ENCODE peak calls at places on chromosome 19, in five cellular contexts. I is neural progenitor cell, Y is suprapubic skin, Q is GM23338, N is IMR-90. A is an unnamed sample. For H3K4me1, the result is how much of the 10 kb centered on the place peaks cover.

GRCh38 chr19:1041835-1042685 is 2.2 kb downstream of the ABCA7 start:
- DNase-seq in N (no peak), Q (no peak), Y (peak), I (no peak), A (peak)

GRCh38 chr19:3863648-3864047 is 5.2 kb downstream of the ZFR2 start:
- DNase-seq in Y (no peak), Q (no peak), N (no peak), I (no peak), A (no peak)

GRCh38 chr19:46015961-46016425 is 6.9 kb downstream of the PGLYRP1 start:
- DNase-seq in Y (no peak), N (no peak), I (peak), Q (peak), A (no peak)

GRCh38 chr19:2048959-2049740 is 1.9 kb downstream of the MKNK2 start:
- DNase-seq in I (peak), Y (peak), Q (no peak), N (no peak), A (no peak)

GRCh38 chr19:3743486-3743885 is 18.0 kb downstream of the APBA3 start:
- DNase-seq in N (no peak), Y (no peak), I (no peak), Q (peak), A (no peak)

GRCh38 chr19:51460164-51460992 is 2.1 kb upstream of the SIGLEC8 start:
- DNase-seq in Y (no peak), Q (peak), I (peak), N (peak), A (no peak)

GRCh38 chr19:45607071-45608029 is 5.3 kb upstream of the GPR4 start:
- DNase-seq in Q (peak), Y (peak), N (peak), I (peak), A (no peak)

GRCh38 chr19:28494466-28494865 is 718.5 kb downstream of the UQCRFS1 start:
- DNase-seq in I (peak), Y (no peak), N (no peak), Q (peak), A (no peak)

GRCh38 chr19:40530091-40530901 is 46.4 kb upstream of the SHKBP1 start:
- DNase-seq in Q (peak), N (no peak), I (peak), Y (no peak), A (no peak)

GRCh38 chr19:44643605-44644390 is at the start of gene PVR:
- DNase-seq in Y (peak), Q (peak), I (peak), N (peak), A (peak)

GRCh38 chr19:2613507-2614295 is 88.8 kb downstream of the GNG7 start:
- DNase-seq in N (peak), Y (no peak), I (peak), Q (peak), A (no peak)

GRCh38 chr19:45340899-45341453 is 426 bp downstream of the KLC3 start:
- DNase-seq in Q (peak), I (peak), Y (no peak), N (peak), A (no peak)

GRCh38 chr19:2618611-2619010 is 83.9 kb downstream of the GNG7 start:
- DNase-seq in Y (no peak), N (peak), I (no peak), Q (no peak), A (peak)

GRCh38 chr19:48618916-48619691 is at the start of the genes RPL18 and SPHK2:
- DNase-seq in Q (peak), N (peak), Y (peak), I (peak), A (peak)

GRCh38 chr19:48617146-48617937 is 1.6 kb downstream of the RPL18 start:
- DNase-seq in Y (no peak), N (no peak), Q (no peak), I (no peak), A (no peak)

GRCh38 chr19:48616491-48617056 is 1.7 kb upstream of the FAM83E start:
- DNase-seq in I (no peak), N (no peak), Y (no peak), Q (no peak), A (no peak)

GRCh38 chr19:48618278-48618915 is 581 bp downstream of the RPL18 start:
- DNase-seq in Y (no peak), I (no peak), N (no peak), Q (no peak), A (no peak)

GRCh38 chr19:48619692-48620565 is 623 bp downstream of the SPHK2 start:
- DNase-seq in N (no peak), Q (no peak), I (no peak), Y (no peak), A (no peak)
- TF ChIP-seq CTCF in N (peak), Q (no peak), I (no peak), Y (no peak), A (no peak)

GRCh38 chr19:30272554-30272953 is 99.6 kb upstream of the ZNF536 start:
- DNase-seq in Y (no peak), N (no peak), Q (no peak), I (no peak), A (no peak)
- H3K4me1 ChIP-seq in Y (under half), N (under half), Q (under half), I (under half), A (under half)

GRCh38 chr19:49690656-49691242 is at the start of gene CPT1C:
- DNase-seq in Y (peak), N (peak), I (peak), Q (peak), A (peak)

GRCh38 chr19:49690073-49690655 is 752 bp upstream of the CPT1C start:
- DNase-seq in Y (no peak), Q (peak), N (no peak), I (peak), A (no peak)

GRCh38 chr19:49691243-49692101 is 556 bp downstream of the CPT1C start:
- DNase-seq in Q (peak), N (peak), I (peak), Y (no peak), A (no peak)

GRCh38 chr19:49689133-49690072 is at the start of gene ADM5:
- DNase-seq in Q (peak), Y (no peak), I (peak), N (no peak), A (no peak)

DNA sequence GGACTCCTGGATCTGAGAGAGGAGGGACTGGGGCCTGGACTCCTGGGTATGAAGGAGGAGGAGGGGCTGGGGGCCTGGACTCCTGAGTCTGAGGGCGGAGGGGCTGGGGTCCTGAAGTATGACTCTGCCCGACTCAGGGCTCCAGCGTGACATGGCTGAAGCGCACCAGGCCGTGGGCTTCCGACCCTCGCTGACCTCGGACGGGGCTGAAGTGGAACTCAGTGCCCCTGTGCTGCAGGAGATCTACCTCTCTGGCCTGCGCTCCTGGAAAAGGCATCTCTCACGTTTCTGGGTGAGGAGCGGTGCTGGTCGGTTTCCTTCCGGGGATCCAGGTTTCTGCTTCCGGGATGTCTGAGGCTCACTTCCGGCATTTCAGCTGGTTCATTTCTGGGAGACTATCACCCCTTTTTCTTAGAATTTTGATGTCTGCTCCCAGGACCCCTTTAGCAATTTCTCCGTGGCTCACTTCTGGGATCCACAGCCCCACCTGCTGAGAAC is 1.2 kb downstream of the CPT1C start:
- DNase-seq in Y (no peak), I (no peak), N (no peak), Q (no peak), A (no peak)
- H3K27ac ChIP-seq in Y (no peak), I (no peak), N (no peak), Q (no peak), A (no peak)

GRCh38 chr19:49906879-49907564 is 10.3 kb upstream of the IL4I1 start:
- DNase-seq in Y (no peak), Q (no peak), N (no peak), I (no peak), A (no peak)

GRCh38 chr19:49910179-49910578 is 13.5 kb upstream of the IL4I1 start:
- DNase-seq in N (no peak), Y (no peak), Q (no peak), I (no peak), A (no peak)

GRCh38 chr19:49911381-49912145 is 14.9 kb upstream of the IL4I1 start:
- DNase-seq in N (peak), Y (no peak), I (no peak), Q (no peak), A (no peak)

GRCh38 chr19:49907745-49908446 is 11.2 kb upstream of the IL4I1 start:
- DNase-seq in Q (no peak), I (no peak), Y (no peak), N (no peak), A (no peak)

DNA sequence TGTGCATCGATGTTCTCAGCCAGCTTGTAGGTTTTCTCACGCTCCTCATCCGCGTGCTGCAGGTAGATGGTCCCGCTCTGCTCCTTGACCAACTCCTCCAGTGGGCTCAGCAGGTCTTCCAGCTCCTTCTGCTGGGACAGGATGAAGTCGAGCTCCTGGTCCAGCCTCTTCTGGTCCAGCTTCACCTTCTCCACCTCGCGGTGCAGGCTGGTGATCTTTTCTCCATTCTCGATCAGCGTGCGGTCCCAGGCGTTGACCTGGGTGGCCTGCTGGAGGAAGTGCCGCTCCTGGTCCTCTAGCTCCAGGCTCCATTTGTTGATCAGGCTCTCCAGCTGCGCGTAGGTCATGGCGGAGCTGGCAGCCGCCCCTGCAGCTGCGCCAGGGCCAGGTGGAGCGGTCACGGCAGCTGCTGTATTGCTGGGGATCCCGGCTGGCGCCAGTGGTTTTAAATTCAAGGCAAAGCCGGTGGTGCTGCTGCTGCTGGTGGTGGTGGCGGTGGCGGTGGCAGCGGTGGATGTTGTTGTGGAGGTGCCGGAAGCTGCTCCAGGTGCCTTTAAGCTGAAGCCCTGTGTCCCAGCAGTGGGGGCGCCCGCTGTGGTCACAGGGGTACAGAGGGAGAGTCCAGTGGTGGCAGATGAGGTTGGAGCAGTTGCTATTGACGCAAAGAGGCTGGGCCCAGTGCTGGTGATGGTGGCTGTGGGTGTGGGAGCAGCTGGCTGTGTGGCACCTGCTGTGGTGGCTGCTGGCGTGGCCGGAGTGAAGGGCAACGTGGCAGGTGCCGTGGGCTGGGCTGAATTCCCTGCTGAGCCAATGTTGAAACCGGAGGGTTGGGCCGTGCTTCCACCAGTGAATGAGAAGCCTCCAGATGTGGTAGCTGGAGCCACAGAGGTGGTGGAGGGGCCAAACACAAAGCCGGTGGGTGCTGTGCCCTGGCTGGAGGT is 12.1 kb upstream of the IL4I1 start:
- DNase-seq in Y (no peak), Q (no peak), I (no peak), N (no peak), A (no peak)
- TF ChIP-seq CTCF in Y (no peak), Q (no peak), I (no peak), N (no peak), A (no peak)

DNA sequence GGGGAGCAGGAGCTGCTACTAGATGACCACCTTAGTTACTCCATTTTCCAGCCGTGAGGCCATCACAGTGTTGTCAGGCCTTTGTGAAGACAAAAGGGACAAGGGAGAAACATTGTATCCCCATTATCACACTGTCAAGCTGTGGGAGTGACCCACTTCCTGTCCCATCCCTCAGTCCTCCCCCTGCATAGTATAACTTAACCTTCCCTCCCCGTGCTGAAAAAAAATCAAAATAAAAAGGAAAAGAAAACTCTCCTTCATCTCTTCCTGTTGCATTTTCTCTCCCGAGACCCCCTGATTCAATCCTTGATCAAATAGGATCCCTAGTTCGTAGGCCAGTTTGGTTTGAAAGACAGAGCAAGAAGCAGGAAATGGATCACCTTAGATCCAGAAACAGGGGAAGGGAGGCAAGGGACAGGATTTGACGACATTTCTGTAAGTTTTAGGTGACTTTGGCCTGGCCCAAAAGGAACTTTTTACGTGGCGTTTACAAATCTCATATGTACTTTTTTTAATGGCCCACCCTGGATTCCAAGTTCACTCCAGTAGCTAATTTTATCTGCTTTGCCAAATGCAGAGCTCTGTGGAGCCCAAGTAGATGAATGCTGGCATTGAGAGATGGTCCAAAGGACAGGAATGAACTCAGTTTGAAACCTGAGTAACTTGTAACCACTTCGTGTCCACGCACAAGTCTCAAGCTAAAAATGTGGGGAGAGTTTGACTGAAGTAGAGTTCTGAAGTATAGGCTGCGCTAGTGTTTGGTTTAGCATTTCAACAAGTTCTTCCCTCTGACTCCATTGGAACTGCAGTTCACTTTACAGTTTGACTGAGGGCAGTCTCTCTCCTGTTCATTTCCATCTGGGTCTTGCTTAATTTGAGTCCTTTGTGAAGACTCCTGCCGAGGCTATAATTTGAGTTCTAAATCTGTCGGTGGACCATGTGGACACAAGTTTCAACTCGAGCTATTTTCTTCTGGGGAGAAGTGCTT is 16.6 kb upstream of the GATAD2A start:
- DNase-seq in N (no peak), Q (no peak), I (no peak), Y (no peak), A (no peak)
- H3K4me1 ChIP-seq in N (under half), Q (under half), I (under half), Y (half or more), A (under half)

A was measured in foreskin keratinocyte.